ENCODE peak calls at places on chromosomes 5 and 9, in eight cellular contexts. One of them, this sample, is unnamed.

GRCh38 chr5:83322273-83322924 is 149.1 kb upstream of the VCAN start:
- DNase-seq in PC-3: peak; percentile 26
- DNase-seq in CD8-positive, alpha-beta T cell: no peak
- DNase-seq in Peyer's patch: no peak
- DNase-seq in heart left ventricle: no peak
- DNase-seq in left ventricle myocardium inferior: no peak
- DNase-seq in fibroblast of lung: peak; percentile 32
- DNase-seq in MM.1S: no peak
- DNase-seq in this sample: peak; percentile 9

GRCh38 chr9:114289571-114290481 is 33.1 kb upstream of the ORM1 start:
- DNase-seq in PC-3: no peak
- DNase-seq in CD8-positive, alpha-beta T cell: no peak
- DNase-seq in Peyer's patch: no peak
- DNase-seq in heart left ventricle: peak; percentile 21
- DNase-seq in left ventricle myocardium inferior: peak; percentile 12
- DNase-seq in fibroblast of lung: no peak
- DNase-seq in MM.1S: no peak
- DNase-seq in this sample: no peak

GRCh38 chr9:100072805-100073204 is 26.0 kb downstream of the ERP44 start:
- DNase-seq in PC-3: peak; percentile 26
- DNase-seq in CD8-positive, alpha-beta T cell: no peak
- DNase-seq in Peyer's patch: no peak
- DNase-seq in heart left ventricle: no peak
- DNase-seq in left ventricle myocardium inferior: no peak
- DNase-seq in fibroblast of lung: no peak
- DNase-seq in MM.1S: no peak
- DNase-seq in this sample: no peak

GRCh38 chr5:123879071-123879470 is 367.1 kb downstream of the CSNK1G3 start:
- DNase-seq in PC-3: no peak
- DNase-seq in CD8-positive, alpha-beta T cell: no peak
- DNase-seq in Peyer's patch: no peak
- DNase-seq in heart left ventricle: no peak
- DNase-seq in left ventricle myocardium inferior: no peak
- DNase-seq in fibroblast of lung: no peak
- DNase-seq in MM.1S: no peak
- DNase-seq in this sample: no peak

GRCh38 chr9:136985853-136986252 is 3.1 kb downstream of the LCNL1 start:
- DNase-seq in PC-3: no peak
- DNase-seq in CD8-positive, alpha-beta T cell: no peak
- DNase-seq in Peyer's patch: no peak
- DNase-seq in heart left ventricle: no peak
- DNase-seq in left ventricle myocardium inferior: no peak
- DNase-seq in fibroblast of lung: no peak
- DNase-seq in MM.1S: no peak
- DNase-seq in this sample: no peak

GRCh38 chr9:123929177-123929869 is 603 bp downstream of the DENND1A start:
- DNase-seq in PC-3: no peak
- DNase-seq in CD8-positive, alpha-beta T cell: no peak
- DNase-seq in Peyer's patch: peak; percentile 28
- DNase-seq in heart left ventricle: peak; percentile 41
- DNase-seq in left ventricle myocardium inferior: peak; percentile 17
- DNase-seq in fibroblast of lung: no peak
- DNase-seq in MM.1S: peak; percentile 19
- DNase-seq in this sample: peak; percentile 16

GRCh38 chr5:151126199-151126645 is 31.4 kb downstream of the ANXA6 start:
- DNase-seq in PC-3: peak; percentile 64
- DNase-seq in CD8-positive, alpha-beta T cell: peak; percentile 66
- DNase-seq in Peyer's patch: peak; percentile 78
- DNase-seq in heart left ventricle: peak; percentile 73
- DNase-seq in left ventricle myocardium inferior: peak; percentile 72
- DNase-seq in fibroblast of lung: peak; percentile 49
- DNase-seq in MM.1S: peak; percentile 74
- DNase-seq in this sample: peak; percentile 76

GRCh38 chr9:36576866-36577265 is 4.2 kb downstream of the MELK start:
- DNase-seq in PC-3: no peak
- DNase-seq in CD8-positive, alpha-beta T cell: no peak
- DNase-seq in Peyer's patch: no peak
- DNase-seq in heart left ventricle: no peak
- DNase-seq in left ventricle myocardium inferior: no peak
- DNase-seq in fibroblast of lung: peak; percentile 84
- DNase-seq in MM.1S: no peak
- DNase-seq in this sample: no peak

GRCh38 chr5:16727937-16728336 is 111.1 kb upstream of the RETREG1 start:
- DNase-seq in PC-3: no peak
- DNase-seq in CD8-positive, alpha-beta T cell: no peak
- DNase-seq in Peyer's patch: no peak
- DNase-seq in heart left ventricle: no peak
- DNase-seq in left ventricle myocardium inferior: no peak
- DNase-seq in fibroblast of lung: no peak
- DNase-seq in MM.1S: no peak
- DNase-seq in this sample: no peak

GRCh38 chr9:109981091-109981490 is 201.1 kb downstream of the PALM2AKAP2 start:
- DNase-seq in PC-3: peak; percentile 81
- DNase-seq in CD8-positive, alpha-beta T cell: no peak
- DNase-seq in Peyer's patch: no peak
- DNase-seq in heart left ventricle: no peak
- DNase-seq in left ventricle myocardium inferior: no peak
- DNase-seq in fibroblast of lung: no peak
- DNase-seq in MM.1S: no peak
- DNase-seq in this sample: no peak

GRCh38 chr5:115349001-115349817 is 52.8 kb upstream of the CCDC112 start:
- DNase-seq in PC-3: peak; percentile 81
- DNase-seq in CD8-positive, alpha-beta T cell: no peak
- DNase-seq in Peyer's patch: no peak
- DNase-seq in heart left ventricle: peak; percentile 40
- DNase-seq in left ventricle myocardium inferior: no peak
- DNase-seq in fibroblast of lung: peak; percentile 91
- DNase-seq in MM.1S: no peak
- DNase-seq in this sample: peak; percentile 81

GRCh38 chr9:127212453-127212852 is 52.1 kb upstream of the GARNL3 start:
- DNase-seq in PC-3: no peak
- DNase-seq in CD8-positive, alpha-beta T cell: no peak
- DNase-seq in Peyer's patch: no peak
- DNase-seq in heart left ventricle: no peak
- DNase-seq in left ventricle myocardium inferior: no peak
- DNase-seq in fibroblast of lung: no peak
- DNase-seq in MM.1S: no peak
- DNase-seq in this sample: no peak

GRCh38 chr5:56019306-56020272 is 24.8 kb upstream of the IL6ST start:
- DNase-seq in PC-3: no peak
- DNase-seq in CD8-positive, alpha-beta T cell: no peak
- DNase-seq in Peyer's patch: no peak
- DNase-seq in heart left ventricle: no peak
- DNase-seq in left ventricle myocardium inferior: no peak
- DNase-seq in fibroblast of lung: no peak
- DNase-seq in MM.1S: peak; percentile 49
- DNase-seq in this sample: no peak

GRCh38 chr5:2094616-2094995 is 211.9 kb upstream of the IRX4 start:
- DNase-seq in PC-3: no peak
- DNase-seq in CD8-positive, alpha-beta T cell: no peak
- DNase-seq in Peyer's patch: no peak
- DNase-seq in heart left ventricle: no peak
- DNase-seq in left ventricle myocardium inferior: no peak
- DNase-seq in fibroblast of lung: no peak
- DNase-seq in MM.1S: no peak
- DNase-seq in this sample: peak; percentile 24

GRCh38 chr5:156169495-156169894 is 157.5 kb upstream of the SGCD start:
- DNase-seq in PC-3: no peak
- DNase-seq in CD8-positive, alpha-beta T cell: no peak
- DNase-seq in Peyer's patch: no peak
- DNase-seq in heart left ventricle: no peak
- DNase-seq in left ventricle myocardium inferior: no peak
- DNase-seq in fibroblast of lung: no peak
- DNase-seq in MM.1S: no peak
- DNase-seq in this sample: no peak

GRCh38 chr9:107154766-107155165 is 128.3 kb upstream of the RAD23B start:
- DNase-seq in PC-3: no peak
- DNase-seq in CD8-positive, alpha-beta T cell: no peak
- DNase-seq in Peyer's patch: no peak
- DNase-seq in heart left ventricle: no peak
- DNase-seq in left ventricle myocardium inferior: no peak
- DNase-seq in fibroblast of lung: no peak
- DNase-seq in MM.1S: no peak
- DNase-seq in this sample: no peak

GRCh38 chr9:121328876-121329681 is 41.0 kb downstream of the STOM start:
- DNase-seq in PC-3: no peak
- DNase-seq in CD8-positive, alpha-beta T cell: no peak
- DNase-seq in Peyer's patch: no peak
- DNase-seq in heart left ventricle: peak; percentile 24
- DNase-seq in left ventricle myocardium inferior: no peak
- DNase-seq in fibroblast of lung: no peak
- DNase-seq in MM.1S: no peak
- DNase-seq in this sample: no peak

GRCh38 chr9:91555132-91555531 is 131.5 kb upstream of the NFIL3 start:
- DNase-seq in PC-3: peak; percentile 54
- DNase-seq in CD8-positive, alpha-beta T cell: no peak
- DNase-seq in Peyer's patch: no peak
- DNase-seq in heart left ventricle: no peak
- DNase-seq in left ventricle myocardium inferior: no peak
- DNase-seq in fibroblast of lung: peak; percentile 72
- DNase-seq in MM.1S: no peak
- DNase-seq in this sample: peak; percentile 60

GRCh38 chr5:151958111-151958510 is 33.5 kb upstream of the GLRA1 start:
- DNase-seq in PC-3: no peak
- DNase-seq in CD8-positive, alpha-beta T cell: no peak
- DNase-seq in Peyer's patch: no peak
- DNase-seq in heart left ventricle: no peak
- DNase-seq in left ventricle myocardium inferior: no peak
- DNase-seq in fibroblast of lung: no peak
- DNase-seq in MM.1S: no peak
- DNase-seq in this sample: no peak

GRCh38 chr5:150399158-150400019 is 13.3 kb downstream of the CD74 start:
- DNase-seq in PC-3: no peak
- DNase-seq in CD8-positive, alpha-beta T cell: no peak
- DNase-seq in Peyer's patch: no peak
- DNase-seq in heart left ventricle: no peak
- DNase-seq in left ventricle myocardium inferior: no peak
- DNase-seq in fibroblast of lung: peak; percentile 23
- DNase-seq in MM.1S: no peak
- DNase-seq in this sample: no peak

GRCh38 chr9:100602302-100602930 is 24.5 kb downstream of the CAVIN4 start:
- DNase-seq in PC-3: peak; percentile 65
- DNase-seq in CD8-positive, alpha-beta T cell: no peak
- DNase-seq in Peyer's patch: no peak
- DNase-seq in heart left ventricle: no peak
- DNase-seq in left ventricle myocardium inferior: no peak
- DNase-seq in fibroblast of lung: peak; percentile 44
- DNase-seq in MM.1S: peak; percentile 42
- DNase-seq in this sample: peak; percentile 72

GRCh38 chr5:122933926-122934325 is 88.5 kb downstream of the SNX24 start:
- DNase-seq in PC-3: no peak
- DNase-seq in CD8-positive, alpha-beta T cell: no peak
- DNase-seq in Peyer's patch: no peak
- DNase-seq in heart left ventricle: no peak
- DNase-seq in left ventricle myocardium inferior: no peak
- DNase-seq in fibroblast of lung: no peak
- DNase-seq in MM.1S: no peak
- DNase-seq in this sample: no peak

GRCh38 chr5:31680528-31680927 is 41.6 kb downstream of the PDZD2 start:
- DNase-seq in PC-3: no peak
- DNase-seq in CD8-positive, alpha-beta T cell: no peak
- DNase-seq in Peyer's patch: no peak
- DNase-seq in heart left ventricle: peak; percentile 86
- DNase-seq in left ventricle myocardium inferior: peak; percentile 78
- DNase-seq in fibroblast of lung: no peak
- DNase-seq in MM.1S: no peak
- DNase-seq in this sample: no peak

GRCh38 chr9:138104251-138105122 is 226.9 kb downstream of the CACNA1B start:
- DNase-seq in PC-3: no peak
- DNase-seq in CD8-positive, alpha-beta T cell: no peak
- DNase-seq in Peyer's patch: no peak
- DNase-seq in heart left ventricle: no peak
- DNase-seq in left ventricle myocardium inferior: no peak
- DNase-seq in fibroblast of lung: no peak
- DNase-seq in MM.1S: no peak
- DNase-seq in this sample: no peak

GRCh38 chr5:10424124-10424731 is 17.5 kb upstream of the ROPN1L start:
- DNase-seq in PC-3: peak; percentile 65
- DNase-seq in CD8-positive, alpha-beta T cell: no peak
- DNase-seq in Peyer's patch: no peak
- DNase-seq in heart left ventricle: no peak
- DNase-seq in left ventricle myocardium inferior: no peak
- DNase-seq in fibroblast of lung: peak; percentile 34
- DNase-seq in MM.1S: no peak
- DNase-seq in this sample: peak; percentile 40
- TF ChIP-seq CTCF in PC-3: peak; percentile 87
- TF ChIP-seq CTCF in CD8-positive, alpha-beta T cell: peak; percentile 41
- TF ChIP-seq CTCF in Peyer's patch: peak; percentile 6
- TF ChIP-seq CTCF in heart left ventricle: peak; percentile 50
- TF ChIP-seq CTCF in left ventricle myocardium inferior: peak; percentile 68
- TF ChIP-seq CTCF in fibroblast of lung: peak; percentile 69
- TF ChIP-seq CTCF in MM.1S: peak; percentile 22
- TF ChIP-seq CTCF in this sample: peak; percentile 42

DNA sequence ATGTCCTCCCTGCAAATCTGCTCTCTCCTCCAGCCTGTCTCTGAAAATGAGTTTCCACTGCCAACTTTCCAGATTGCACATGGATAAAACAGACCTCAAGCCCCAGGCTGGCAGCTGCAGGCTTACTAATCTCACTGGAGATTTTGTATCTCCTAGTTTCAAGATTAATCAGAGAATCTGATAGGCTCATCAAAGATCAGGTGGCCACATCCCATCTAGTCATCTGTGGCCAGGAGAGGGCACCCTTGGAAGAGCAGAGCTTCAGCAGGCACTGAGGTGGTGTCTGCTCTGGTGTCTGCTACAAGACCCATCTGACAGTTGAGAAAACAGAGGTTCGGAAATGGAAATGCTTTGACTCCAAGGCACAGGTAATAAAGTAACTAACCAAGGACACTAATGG is 179.0 kb downstream of the MSX2 start:
- DNase-seq in PC-3: peak; percentile 3
- DNase-seq in CD8-positive, alpha-beta T cell: no peak
- DNase-seq in Peyer's patch: no peak
- DNase-seq in heart left ventricle: no peak
- DNase-seq in left ventricle myocardium inferior: no peak
- DNase-seq in fibroblast of lung: no peak
- DNase-seq in MM.1S: no peak
- DNase-seq in this sample: peak; percentile 16
- TF ChIP-seq CTCF in PC-3: peak; percentile 28
- TF ChIP-seq CTCF in CD8-positive, alpha-beta T cell: no peak
- TF ChIP-seq CTCF in Peyer's patch: no peak
- TF ChIP-seq CTCF in heart left ventricle: no peak
- TF ChIP-seq CTCF in left ventricle myocardium inferior: no peak
- TF ChIP-seq CTCF in fibroblast of lung: no peak
- TF ChIP-seq CTCF in MM.1S: peak; percentile 10
- TF ChIP-seq CTCF in this sample: no peak

GRCh38 chr9:5263568-5264218 is 32.5 kb downstream of the INSL4 start:
- DNase-seq in PC-3: peak; percentile 32
- DNase-seq in CD8-positive, alpha-beta T cell: no peak
- DNase-seq in Peyer's patch: no peak
- DNase-seq in heart left ventricle: no peak
- DNase-seq in left ventricle myocardium inferior: no peak
- DNase-seq in fibroblast of lung: peak; percentile 13
- DNase-seq in MM.1S: peak; percentile 73
- DNase-seq in this sample: peak; percentile 46
- TF ChIP-seq CTCF in PC-3: no peak
- TF ChIP-seq CTCF in CD8-positive, alpha-beta T cell: no peak
- TF ChIP-seq CTCF in Peyer's patch: no peak
- TF ChIP-seq CTCF in heart left ventricle: no peak
- TF ChIP-seq CTCF in left ventricle myocardium inferior: no peak
- TF ChIP-seq CTCF in fibroblast of lung: no peak
- TF ChIP-seq CTCF in MM.1S: peak; percentile 44
- TF ChIP-seq CTCF in this sample: no peak

GRCh38 chr5:29085142-29085541 is 2046.8 kb upstream of the CDH9 start:
- DNase-seq in PC-3: peak; percentile 18
- DNase-seq in CD8-positive, alpha-beta T cell: no peak
- DNase-seq in Peyer's patch: no peak
- DNase-seq in heart left ventricle: no peak
- DNase-seq in left ventricle myocardium inferior: no peak
- DNase-seq in fibroblast of lung: no peak
- DNase-seq in MM.1S: no peak
- DNase-seq in this sample: no peak
- TF ChIP-seq CTCF in PC-3: no peak
- TF ChIP-seq CTCF in CD8-positive, alpha-beta T cell: no peak
- TF ChIP-seq CTCF in Peyer's patch: no peak
- TF ChIP-seq CTCF in heart left ventricle: no peak
- TF ChIP-seq CTCF in left ventricle myocardium inferior: no peak
- TF ChIP-seq CTCF in fibroblast of lung: no peak
- TF ChIP-seq CTCF in MM.1S: no peak
- TF ChIP-seq CTCF in this sample: no peak

This sample was measured in MCF 10A.